ENCODE peak calls at places on chromosomes 3 and 15, in four cellular contexts. X, M, R and T are unnamed samples.

GRCh38 chr15:67077641-67078215 is 12.3 kb downstream of the SMAD3 start:
- DNase-seq in R (no peak), X (no peak), M (no peak), T (no peak)

GRCh38 chr3:141380279-141380678 is 12.0 kb downstream of the ZBTB38 start:
- DNase-seq in M (no peak), R (no peak), X (no peak), T (no peak)

GRCh38 chr3:1583044-1583443 is 490.2 kb downstream of the CNTN6 start:
- DNase-seq in X (no peak), R (no peak), M (no peak), T (no peak)

GRCh38 chr3:126294211-126294801 is 62.9 kb downstream of the KLF15 start:
- DNase-seq in M (no peak), X (no peak), R (no peak), T (no peak)

GRCh38 chr15:25508369-25509002 is 69.7 kb upstream of the UBE3A start:
- DNase-seq in X (no peak), R (no peak), M (no peak), T (no peak)

GRCh38 chr3:9373443-9373842 is 10.6 kb downstream of the THUMPD3 start:
- DNase-seq in R (no peak), M (no peak), X (no peak), T (no peak)

GRCh38 chr3:142794510-142794909 is 70.7 kb downstream of the TRPC1 start:
- DNase-seq in X (no peak), M (no peak), R (no peak), T (no peak)

GRCh38 chr3:98750520-98750919 is 12.6 kb upstream of the ST3GAL6 start:
- DNase-seq in R (no peak), M (no peak), X (no peak), T (no peak)

GRCh38 chr15:95663156-95663831 is 667.2 kb upstream of the NR2F2 start:
- DNase-seq in X (no peak), R (no peak), M (no peak), T (no peak)

GRCh38 chr3:45499529-45499928 is 95.0 kb upstream of the LIMD1 start:
- DNase-seq in X (no peak), R (no peak), M (no peak), T (no peak)

GRCh38 chr3:57889807-57890206 is 118.4 kb upstream of the FLNB start:
- DNase-seq in M (no peak), X (no peak), R (no peak), T (no peak)

GRCh38 chr3:190883973-190884832 is 21.7 kb upstream of the GMNC start:
- DNase-seq in X (peak; percentile 42), M (peak; percentile 16), R (peak; percentile 14), T (no peak)

GRCh38 chr3:14647976-14648955 is 3.3 kb upstream of the CCDC174 start:
- DNase-seq in M (no peak), X (no peak), R (no peak), T (no peak)

GRCh38 chr15:98958918-98959639 is 48.5 kb downstream of the PGPEP1L start:
- DNase-seq in X (no peak), M (no peak), R (no peak), T (no peak)

GRCh38 chr15:57762302-57762701 is 55.8 kb downstream of the POLR2M start:
- DNase-seq in M (no peak), X (peak; percentile 10), R (no peak), T (no peak)